ENCODE peak calls at places on chromosomes 12 and 14, in eight cellular contexts. One of them, this sample, is unnamed.

GRCh38 chr14:53034036-53034435 is 83.2 kb upstream of the FERMT2 start:
- DNase-seq in psoas muscle: no peak
- DNase-seq in fibroblast of villous mesenchyme: no peak
- DNase-seq in Peyer's patch: no peak
- DNase-seq in GM12865: no peak
- DNase-seq in brain microvascular endothelial cell: no peak
- DNase-seq in neural progenitor cell: no peak
- DNase-seq in ascending aorta: no peak
- DNase-seq in this sample: no peak

GRCh38 chr12:45553204-45553603 is 176.3 kb upstream of the ARID2 start:
- DNase-seq in Peyer's patch: no peak
- DNase-seq in neural progenitor cell: no peak
- DNase-seq in ascending aorta: no peak
- DNase-seq in brain microvascular endothelial cell: no peak
- DNase-seq in psoas muscle: no peak
- DNase-seq in GM12865: no peak
- DNase-seq in fibroblast of villous mesenchyme: no peak
- DNase-seq in this sample: no peak

GRCh38 chr14:88993946-88994345 is 169.5 kb downstream of the TTC8 start:
- DNase-seq in GM12865: no peak
- DNase-seq in ascending aorta: no peak
- DNase-seq in brain microvascular endothelial cell: peak; percentile 75
- DNase-seq in psoas muscle: no peak
- DNase-seq in neural progenitor cell: no peak
- DNase-seq in fibroblast of villous mesenchyme: peak; percentile 23
- DNase-seq in Peyer's patch: no peak
- DNase-seq in this sample: no peak

GRCh38 chr14:22505751-22506710 is 83.0 kb downstream of the DAD1 start:
- DNase-seq in fibroblast of villous mesenchyme: no peak
- DNase-seq in neural progenitor cell: no peak
- DNase-seq in brain microvascular endothelial cell: no peak
- DNase-seq in ascending aorta: no peak
- DNase-seq in psoas muscle: no peak
- DNase-seq in Peyer's patch: no peak
- DNase-seq in GM12865: peak; percentile 87
- DNase-seq in this sample: no peak

GRCh38 chr14:98931911-98932310 is 340.1 kb downstream of the BCL11B start:
- DNase-seq in brain microvascular endothelial cell: no peak
- DNase-seq in GM12865: no peak
- DNase-seq in neural progenitor cell: no peak
- DNase-seq in psoas muscle: no peak
- DNase-seq in fibroblast of villous mesenchyme: no peak
- DNase-seq in Peyer's patch: no peak
- DNase-seq in ascending aorta: no peak
- DNase-seq in this sample: no peak

GRCh38 chr12:111244673-111245072 is 124.2 kb downstream of the PHETA1 start:
- DNase-seq in psoas muscle: no peak
- DNase-seq in fibroblast of villous mesenchyme: no peak
- DNase-seq in GM12865: no peak
- DNase-seq in Peyer's patch: no peak
- DNase-seq in neural progenitor cell: no peak
- DNase-seq in ascending aorta: no peak
- DNase-seq in brain microvascular endothelial cell: no peak
- DNase-seq in this sample: no peak

GRCh38 chr12:124940393-124941169 is 26.1 kb upstream of the UBC start:
- DNase-seq in GM12865: peak; percentile 93
- DNase-seq in fibroblast of villous mesenchyme: peak; percentile 93
- DNase-seq in ascending aorta: peak; percentile 75
- DNase-seq in neural progenitor cell: peak; percentile 93
- DNase-seq in psoas muscle: peak; percentile 95
- DNase-seq in brain microvascular endothelial cell: peak; percentile 88
- DNase-seq in Peyer's patch: peak; percentile 92
- DNase-seq in this sample: peak; percentile 63

GRCh38 chr14:39491134-39491541 is 58.9 kb upstream of the FBXO33 start:
- DNase-seq in GM12865: peak; percentile 36
- DNase-seq in fibroblast of villous mesenchyme: peak; percentile 41
- DNase-seq in neural progenitor cell: peak; percentile 67
- DNase-seq in psoas muscle: no peak
- DNase-seq in Peyer's patch: no peak
- DNase-seq in ascending aorta: no peak
- DNase-seq in brain microvascular endothelial cell: peak; percentile 12
- DNase-seq in this sample: no peak

GRCh38 chr12:52005903-52006703 is 643 bp upstream of the TAMALIN start:
- DNase-seq in Peyer's patch: no peak
- DNase-seq in fibroblast of villous mesenchyme: no peak
- DNase-seq in ascending aorta: peak; percentile 72
- DNase-seq in neural progenitor cell: peak; percentile 58
- DNase-seq in brain microvascular endothelial cell: no peak
- DNase-seq in psoas muscle: peak; percentile 71
- DNase-seq in GM12865: peak; percentile 73
- DNase-seq in this sample: no peak

GRCh38 chr12:70469221-70469820 is 103.2 kb downstream of the KCNMB4 start:
- DNase-seq in psoas muscle: no peak
- DNase-seq in GM12865: no peak
- DNase-seq in Peyer's patch: no peak
- DNase-seq in fibroblast of villous mesenchyme: no peak
- DNase-seq in neural progenitor cell: no peak
- DNase-seq in brain microvascular endothelial cell: no peak
- DNase-seq in ascending aorta: no peak
- DNase-seq in this sample: no peak
- H3K4me3 ChIP-seq in psoas muscle: no peak overlapping the region
- H3K4me3 ChIP-seq in GM12865: no peak overlapping the region
- H3K4me3 ChIP-seq in Peyer's patch: no peak overlapping the region
- H3K4me3 ChIP-seq in fibroblast of villous mesenchyme: no peak overlapping the region
- H3K4me3 ChIP-seq in neural progenitor cell: no peak overlapping the region
- H3K4me3 ChIP-seq in brain microvascular endothelial cell: no peak overlapping the region
- H3K4me3 ChIP-seq in ascending aorta: no peak overlapping the region
- H3K4me3 ChIP-seq in this sample: no peak overlapping the region

GRCh38 chr14:49954171-49954631 is 61.3 kb downstream of the ARF6 start:
- DNase-seq in GM12865: no peak
- DNase-seq in neural progenitor cell: no peak
- DNase-seq in ascending aorta: no peak
- DNase-seq in psoas muscle: peak; percentile 56
- DNase-seq in brain microvascular endothelial cell: no peak
- DNase-seq in fibroblast of villous mesenchyme: peak; percentile 73
- DNase-seq in Peyer's patch: no peak
- DNase-seq in this sample: peak; percentile 69
- H3K4me3 ChIP-seq in GM12865: no peak overlapping the region
- H3K4me3 ChIP-seq in neural progenitor cell: no peak overlapping the region
- H3K4me3 ChIP-seq in ascending aorta: no peak overlapping the region
- H3K4me3 ChIP-seq in psoas muscle: no peak overlapping the region
- H3K4me3 ChIP-seq in brain microvascular endothelial cell: no peak overlapping the region
- H3K4me3 ChIP-seq in fibroblast of villous mesenchyme: no peak overlapping the region
- H3K4me3 ChIP-seq in Peyer's patch: no peak overlapping the region
- H3K4me3 ChIP-seq in this sample: no peak overlapping the region

DNA sequence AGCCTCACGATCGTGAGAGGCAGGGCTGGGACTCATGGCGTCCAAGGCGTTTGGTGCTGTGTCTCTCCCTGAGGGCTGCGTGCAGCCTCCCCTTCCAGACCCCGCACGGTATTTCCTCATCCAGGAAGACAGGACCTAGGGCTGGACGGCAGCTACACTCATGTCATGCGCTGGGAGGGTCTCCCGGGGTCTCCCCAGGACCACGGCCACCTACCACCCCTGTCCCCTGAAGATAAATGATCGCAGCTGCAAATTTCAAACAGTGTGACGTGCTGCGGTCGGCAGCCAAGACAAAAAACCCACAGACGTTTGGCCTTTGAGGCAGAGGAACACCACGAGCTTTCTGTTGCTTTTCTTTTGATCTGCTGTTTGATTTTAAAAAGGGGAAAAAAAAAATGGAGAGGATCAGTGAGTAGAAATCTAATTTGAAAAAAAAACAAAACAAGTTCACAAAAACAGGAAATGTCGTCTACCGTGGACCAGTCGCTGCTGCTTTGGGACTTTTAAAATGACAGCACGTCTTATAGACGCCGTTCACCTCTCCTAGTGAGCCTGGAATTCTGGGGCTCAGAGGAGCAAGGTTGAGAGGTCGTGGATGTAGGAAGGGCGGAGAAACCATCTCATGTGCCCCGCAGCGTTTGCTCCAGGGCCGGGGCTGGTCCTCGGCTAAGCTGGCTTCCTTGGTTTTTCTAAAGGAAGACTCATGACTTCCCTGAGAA is 237.6 kb downstream of the SLC41A2 start:
- DNase-seq in ascending aorta: no peak
- DNase-seq in neural progenitor cell: no peak
- DNase-seq in psoas muscle: no peak
- DNase-seq in fibroblast of villous mesenchyme: peak; percentile 42
- DNase-seq in Peyer's patch: no peak
- DNase-seq in GM12865: peak; percentile 58
- DNase-seq in brain microvascular endothelial cell: peak; percentile 52
- DNase-seq in this sample: no peak
- H3K4me3 ChIP-seq in ascending aorta: peak overlapping the region; percentile 26
- H3K4me3 ChIP-seq in neural progenitor cell: no peak overlapping the region
- H3K4me3 ChIP-seq in psoas muscle: peak overlapping the region; percentile 54
- H3K4me3 ChIP-seq in fibroblast of villous mesenchyme: no peak overlapping the region
- H3K4me3 ChIP-seq in Peyer's patch: peak overlapping the region; percentile 26
- H3K4me3 ChIP-seq in GM12865: peak overlapping the region; percentile 37
- H3K4me3 ChIP-seq in brain microvascular endothelial cell: peak overlapping the region; percentile 36
- H3K4me3 ChIP-seq in this sample: no peak overlapping the region

GRCh38 chr12:779745-780734 is 27.7 kb downstream of the WNK1 start:
- DNase-seq in Peyer's patch: no peak
- DNase-seq in neural progenitor cell: no peak
- DNase-seq in fibroblast of villous mesenchyme: peak; percentile 54
- DNase-seq in brain microvascular endothelial cell: peak; percentile 13
- DNase-seq in ascending aorta: no peak
- DNase-seq in psoas muscle: no peak
- DNase-seq in GM12865: peak; percentile 23
- DNase-seq in this sample: peak; percentile 81
- H3K4me3 ChIP-seq in Peyer's patch: no peak overlapping the region
- H3K4me3 ChIP-seq in neural progenitor cell: no peak overlapping the region
- H3K4me3 ChIP-seq in fibroblast of villous mesenchyme: peak overlapping the region; percentile 30
- H3K4me3 ChIP-seq in brain microvascular endothelial cell: no peak overlapping the region
- H3K4me3 ChIP-seq in ascending aorta: peak overlapping the region; percentile 12
- H3K4me3 ChIP-seq in psoas muscle: peak overlapping the region; percentile 38
- H3K4me3 ChIP-seq in GM12865: peak overlapping the region; percentile 46
- H3K4me3 ChIP-seq in this sample: peak overlapping the region; percentile 9

GRCh38 chr14:29927596-29928341 is at the start of gene PRKD1:
- DNase-seq in ascending aorta: no peak
- DNase-seq in Peyer's patch: peak; percentile 52
- DNase-seq in fibroblast of villous mesenchyme: peak; percentile 59
- DNase-seq in psoas muscle: peak; percentile 74
- DNase-seq in neural progenitor cell: peak; percentile 87
- DNase-seq in brain microvascular endothelial cell: peak; percentile 7
- DNase-seq in GM12865: no peak
- DNase-seq in this sample: no peak
- H3K4me3 ChIP-seq in ascending aorta: peak within 1 kb of the TSS; percentile 85
- H3K4me3 ChIP-seq in Peyer's patch: peak within 1 kb of the TSS; percentile 43
- H3K4me3 ChIP-seq in fibroblast of villous mesenchyme: peak within 1 kb of the TSS; percentile 84
- H3K4me3 ChIP-seq in psoas muscle: peak within 1 kb of the TSS; percentile 67
- H3K4me3 ChIP-seq in neural progenitor cell: peak within 1 kb of the TSS; percentile 97
- H3K4me3 ChIP-seq in brain microvascular endothelial cell: peak within 1 kb of the TSS; percentile 70
- H3K4me3 ChIP-seq in GM12865: no peak within 1 kb of the TSS
- H3K4me3 ChIP-seq in this sample: peak within 1 kb of the TSS; percentile 62

This sample was measured in BJ.